ENCODE peak calls at places on chromosome 1, in four cellular contexts. O is progenitor cell of endocrine pancreas, G is thoracic aorta, D is astrocyte of the spinal cord. F is an unnamed sample.

GRCh38 chr1:4379451-4380175 is 274.8 kb upstream of the AJAP1 start:
- DNase-seq in O (no peak), G (no peak), D (peak; percentile 9), F (no peak)

GRCh38 chr1:58922302-58923089 is 138.6 kb upstream of the JUN start:
- DNase-seq in O (no peak), G (no peak), D (peak; percentile 60), F (peak; percentile 40)

GRCh38 chr1:18951416-18951815 is 5.1 kb downstream of the IFFO2 start:
- DNase-seq in O (no peak), G (no peak), D (no peak), F (no peak)

GRCh38 chr1:187685338-187685737 is 856.6 kb downstream of the PLA2G4A start:
- DNase-seq in O (no peak), G (no peak), D (peak; percentile 73), F (peak; percentile 58)

GRCh38 chr1:62685431-62685859 is 2.7 kb downstream of the DOCK7 start:
- DNase-seq in O (no peak), G (no peak), D (no peak), F (peak; percentile 36)

GRCh38 chr1:183168308-183168707 is 17.8 kb upstream of the LAMC2 start:
- DNase-seq in O (no peak), G (no peak), D (no peak), F (no peak)

GRCh38 chr1:83641206-83641658 is 357.7 kb downstream of the TTLL7 start:
- DNase-seq in O (no peak), G (no peak), D (peak; percentile 27), F (peak; percentile 26)

GRCh38 chr1:12600335-12600734 is 17.7 kb downstream of the DHRS3 start:
- DNase-seq in O (no peak), G (no peak), D (no peak), F (no peak)

GRCh38 chr1:25649505-25650218 is 33.1 kb downstream of the MAN1C1 start:
- DNase-seq in O (peak; percentile 2), G (no peak), D (no peak), F (no peak)

GRCh38 chr1:172628416-172628815 is 30.5 kb upstream of the FASLG start:
- DNase-seq in O (no peak), G (no peak), D (no peak), F (no peak)

GRCh38 chr1:112674986-112675727 is 698 bp downstream of the MOV10 start:
- DNase-seq in O (peak; percentile 59), G (no peak), D (peak; percentile 18), F (peak; percentile 71)

GRCh38 chr1:234866007-234866866 is 256.3 kb upstream of the IRF2BP2 start:
- DNase-seq in O (no peak), G (no peak), D (peak; percentile 76), F (peak; percentile 90)

GRCh38 chr1:164637461-164638375 is 78.7 kb downstream of the PBX1 start:
- DNase-seq in O (no peak), G (peak; percentile 33), D (peak; percentile 92), F (peak; percentile 74)

GRCh38 chr1:200409203-200409760 is 554 bp downstream of the ZNF281 start:
- DNase-seq in O (peak; percentile 18), G (no peak), D (peak; percentile 57), F (no peak)

DNA sequence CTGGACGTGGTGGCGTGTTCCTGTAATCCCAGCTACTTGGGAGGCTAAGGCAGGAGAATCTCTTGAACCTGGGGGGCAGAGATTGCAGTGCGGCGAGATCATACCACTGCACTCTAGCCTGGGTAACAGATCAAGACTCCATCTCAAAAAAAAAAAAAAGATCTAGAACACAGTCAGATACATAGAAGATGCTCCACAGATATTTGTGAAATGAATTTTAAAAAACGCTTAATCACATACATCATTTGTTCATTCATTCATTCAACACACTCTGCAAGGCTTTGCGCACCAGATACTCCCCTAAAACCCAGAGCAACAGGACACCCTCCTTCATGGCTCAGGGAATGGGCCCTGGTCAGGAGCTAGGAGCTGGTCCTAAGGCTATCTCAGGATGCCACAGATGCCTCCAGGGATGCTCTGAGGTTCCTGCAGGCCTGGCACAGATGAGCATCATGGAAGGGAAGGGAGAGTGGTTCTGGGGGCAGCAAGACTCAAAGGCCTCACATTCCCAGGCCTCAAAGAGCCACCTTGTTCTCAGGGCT is 6.4 kb downstream of the HSPG2 start:
- DNase-seq in O (no peak), G (no peak), D (no peak), F (no peak)
- TF ChIP-seq CTCF in O (no peak), G (no peak), D (no peak), F (no peak)

DNA sequence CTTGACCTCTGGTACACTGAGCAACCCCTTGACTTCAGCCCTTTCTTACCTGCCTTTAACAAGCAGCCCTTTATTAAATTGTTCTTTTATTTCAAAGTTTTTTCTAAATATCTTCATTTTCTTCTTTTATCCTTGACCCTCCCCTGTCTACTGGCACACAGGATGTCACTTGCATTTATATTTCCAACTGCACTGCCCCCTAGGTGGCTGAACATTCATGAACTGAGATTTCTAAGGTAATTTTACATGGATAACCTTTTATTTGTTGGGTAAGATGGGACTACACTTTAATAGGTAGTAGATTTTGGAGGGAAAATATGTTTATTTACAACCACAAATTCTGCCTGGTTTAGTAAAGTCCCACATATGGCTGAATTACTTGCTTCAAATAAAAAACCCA is 190.0 kb downstream of the ATP6V1G3 start:
- DNase-seq in O (no peak), G (no peak), D (no peak), F (no peak)
- TF ChIP-seq CTCF in O (no peak), G (no peak), D (no peak), F (no peak)

GRCh38 chr1:177820213-177820612 is 149.6 kb downstream of the SEC16B start:
- DNase-seq in O (no peak), G (no peak), D (no peak), F (no peak)

GRCh38 chr1:177812650-177813049 is 157.2 kb downstream of the SEC16B start:
- DNase-seq in O (no peak), G (no peak), D (no peak), F (no peak)

GRCh38 chr1:177817969-177818872 is 151.6 kb downstream of the SEC16B start:
- DNase-seq in O (no peak), G (no peak), D (no peak), F (no peak)
- TF ChIP-seq CTCF in O (peak; percentile 37), G (no peak), D (no peak), F (no peak)

GRCh38 chr1:98940069-98940468 is 64.6 kb downstream of the PLPPR5 start:
- DNase-seq in O (no peak), G (no peak), D (no peak), F (no peak)
- TF ChIP-seq CTCF in O (no peak), G (no peak), D (no peak), F (no peak)

GRCh38 chr1:41022424-41022823 is 899 bp upstream of the SLFNL1 start:
- DNase-seq in O (no peak), G (no peak), D (no peak), F (no peak)

GRCh38 chr1:41024953-41025352 is 3.4 kb upstream of the SLFNL1 start:
- DNase-seq in O (no peak), G (no peak), D (no peak), F (no peak)

GRCh38 chr1:41021526-41022308 is at the start of gene SLFNL1:
- DNase-seq in O (no peak), G (no peak), D (no peak), F (peak; percentile 49)

GRCh38 chr1:41025979-41026819 is 4.7 kb upstream of the SLFNL1 start:
- DNase-seq in O (no peak), G (no peak), D (no peak), F (no peak)

GRCh38 chr1:41023279-41023990 is 1.9 kb upstream of the SLFNL1 start:
- DNase-seq in O (no peak), G (no peak), D (no peak), F (peak; percentile 47)
- TF ChIP-seq CTCF in O (peak; percentile 30), G (peak; percentile 24), D (peak; percentile 31), F (peak; percentile 28)

DNA sequence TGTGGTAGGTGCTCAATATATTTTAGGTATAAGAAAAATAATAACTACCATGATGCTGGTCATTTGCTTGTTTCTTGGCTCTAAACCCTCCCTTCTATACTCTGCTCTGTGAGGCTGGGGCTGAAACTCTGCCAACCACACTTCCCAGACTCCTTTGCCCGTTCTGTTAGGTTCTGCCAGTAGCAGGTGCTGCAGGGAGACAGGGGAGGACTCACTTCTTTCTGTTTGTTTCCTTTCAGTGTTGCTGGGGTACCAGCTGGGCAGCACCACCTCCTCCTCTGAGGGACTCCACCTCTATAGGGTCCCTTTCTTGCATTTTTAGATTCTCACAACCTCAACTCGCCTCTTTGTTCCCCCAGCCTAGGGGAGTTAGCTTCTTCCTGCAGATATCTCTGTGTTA is 16.9 kb upstream of the SH2D2A start:
- DNase-seq in O (no peak), G (no peak), D (no peak), F (no peak)
- TF ChIP-seq CTCF in O (no peak), G (no peak), D (no peak), F (no peak)

GRCh38 chr1:56156937-56157336 is 422.4 kb downstream of the PLPP3 start:
- DNase-seq in O (no peak), G (no peak), D (no peak), F (no peak)
- TF ChIP-seq CTCF in O (no peak), G (no peak), D (no peak), F (no peak)

DNA sequence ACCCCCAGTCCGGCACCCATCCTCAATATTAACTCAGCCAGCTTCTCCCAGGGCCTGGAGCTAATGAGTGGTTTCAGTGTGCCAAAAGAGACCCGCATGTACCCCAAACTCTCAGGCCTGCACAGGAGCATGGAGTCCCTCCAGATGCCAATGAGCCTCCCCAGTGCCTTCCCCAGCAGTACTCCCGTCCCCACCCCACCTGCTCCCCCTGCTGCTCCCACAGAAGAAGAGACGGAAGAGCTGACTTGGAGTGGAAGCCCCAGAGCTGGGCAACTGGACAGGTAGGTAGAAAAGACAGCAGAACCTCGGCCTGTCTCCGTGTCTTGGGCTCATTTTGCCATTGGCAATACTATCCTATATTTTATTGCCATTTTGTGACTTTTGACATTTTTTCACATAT is 45.4 kb upstream of the IPO9 start:
- DNase-seq in O (no peak), G (no peak), D (no peak), F (no peak)
- TF ChIP-seq CTCF in O (no peak), G (no peak), D (peak; percentile 18), F (no peak)

DNA sequence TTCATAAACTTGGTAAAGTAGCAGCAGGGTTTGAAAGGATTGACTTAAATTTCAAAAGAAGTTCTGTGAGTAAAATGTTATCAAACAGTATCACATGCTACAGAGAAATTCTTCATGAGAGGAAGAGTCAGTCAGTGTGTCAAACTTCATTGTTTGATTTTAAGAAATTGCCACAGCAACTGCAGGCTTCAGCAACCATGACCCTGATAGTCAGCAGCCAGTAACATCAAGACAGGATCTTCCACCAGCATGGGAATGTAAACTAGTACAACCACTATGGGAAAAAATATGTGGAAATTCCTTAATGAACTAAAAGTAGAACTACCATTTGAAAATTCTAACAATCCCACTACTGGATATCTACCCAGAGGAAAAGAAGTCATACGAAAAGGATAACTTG is 11.5 kb downstream of the MAEL start:
- DNase-seq in O (no peak), G (no peak), D (no peak), F (no peak)
- TF ChIP-seq CTCF in O (no peak), G (no peak), D (no peak), F (no peak)